ENCODE peak calls at places on chromosome 11, in five cellular contexts. Y is HepG2; P is fibroblast of lung; E is CD8-positive, alpha-beta T cell; A is HFF-Myc. N is an unnamed sample.

GRCh38 chr11:102924851-102925380 is 30.6 kb downstream of the MMP13 start:
- DNase-seq in P (no peak), A (peak; percentile 15), E (no peak), Y (no peak), N (peak; percentile 7)

GRCh38 chr11:88102595-88102929 is 72.7 kb downstream of the RAB38 start:
- DNase-seq in Y (no peak), P (peak; percentile 21), A (no peak), E (no peak), N (peak; percentile 22)

GRCh38 chr11:86719781-86720463 is 47.5 kb upstream of the ME3 start:
- DNase-seq in A (no peak), Y (no peak), P (peak; percentile 52), E (no peak), N (no peak)

GRCh38 chr11:60970369-60970774 is 1.1 kb upstream of the CD6 start:
- DNase-seq in Y (peak; percentile 16), A (no peak), P (peak; percentile 13), E (peak; percentile 83), N (peak; percentile 35)

GRCh38 chr11:47944555-47945128 is 35.7 kb upstream of the PTPRJ start:
- DNase-seq in A (no peak), P (no peak), Y (no peak), E (no peak), N (no peak)

GRCh38 chr11:66188580-66188979 is 79.9 kb upstream of the RAB1B start:
- DNase-seq in P (peak; percentile 74), Y (no peak), E (no peak), A (peak; percentile 19), N (peak; percentile 64)

GRCh38 chr11:86608251-86608799 is 64.1 kb downstream of the ME3 start:
- DNase-seq in E (peak; percentile 22), Y (peak; percentile 60), P (peak; percentile 85), A (peak; percentile 50), N (peak; percentile 79)

GRCh38 chr11:120178441-120179070 is 32.3 kb upstream of the OAF start:
- DNase-seq in P (no peak), E (peak; percentile 0), Y (no peak), A (no peak), N (no peak)

GRCh38 chr11:62133328-62134065 is 9.7 kb downstream of the INCENP start:
- DNase-seq in P (no peak), E (no peak), Y (no peak), A (no peak), N (no peak)

GRCh38 chr11:120180571-120181445 is 30.0 kb upstream of the OAF start:
- DNase-seq in P (peak; percentile 19), A (no peak), Y (peak; percentile 20), E (peak; percentile 5), N (peak; percentile 30)

GRCh38 chr11:46305295-46305694 is 27.8 kb downstream of the CREB3L1 start:
- DNase-seq in P (peak; percentile 60), E (no peak), A (no peak), Y (peak; percentile 30), N (peak; percentile 64)
- TF ChIP-seq CTCF in P (no peak), E (no peak), A (peak; percentile 3), Y (no peak), N (peak; percentile 32)

GRCh38 chr11:128904872-128905344 is 13.8 kb downstream of the KCNJ5 start:
- DNase-seq in Y (no peak), E (no peak), P (peak; percentile 55), A (no peak), N (peak; percentile 77)

GRCh38 chr11:128903248-128904041 is 12.3 kb downstream of the KCNJ5 start:
- DNase-seq in P (no peak), Y (no peak), A (no peak), E (no peak), N (no peak)

GRCh38 chr11:128905345-128906184 is 14.4 kb downstream of the KCNJ5 start:
- DNase-seq in P (peak; percentile 60), A (no peak), Y (no peak), E (no peak), N (peak; percentile 70)

GRCh38 chr11:128902515-128903066 is 11.4 kb downstream of the KCNJ5 start:
- DNase-seq in A (no peak), P (peak; percentile 67), E (no peak), Y (no peak), N (no peak)

GRCh38 chr11:128904303-128904871 is 13.2 kb downstream of the KCNJ5 start:
- DNase-seq in P (no peak), A (no peak), Y (no peak), E (no peak), N (no peak)
- H3K4me3 ChIP-seq in P (no peak overlapping the region), A (no peak overlapping the region), Y (no peak overlapping the region), E (no peak overlapping the region), N (no peak overlapping the region)

DNA sequence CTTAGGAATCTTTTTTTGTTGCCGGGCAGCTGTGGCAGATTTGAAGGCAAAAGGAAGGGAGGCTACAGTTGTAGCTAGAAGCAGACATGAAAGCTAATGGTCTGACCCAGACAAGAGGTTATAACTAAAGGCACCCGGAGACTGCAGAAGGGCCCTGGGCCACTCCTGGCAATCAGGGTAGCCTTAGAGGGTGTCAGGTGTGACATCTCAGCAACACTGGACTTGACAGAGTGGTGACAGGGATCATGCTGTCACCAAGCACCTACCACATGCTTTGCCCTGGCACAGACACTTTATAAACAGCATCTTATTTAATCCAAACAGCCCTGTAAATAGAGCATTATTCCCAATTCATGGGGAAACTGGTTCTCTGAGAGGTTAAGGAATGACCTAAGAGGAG is 25.7 kb downstream of the TUB start:
- DNase-seq in E (no peak), P (no peak), A (no peak), Y (no peak), N (no peak)
- TF ChIP-seq CTCF in E (no peak), P (no peak), A (no peak), Y (no peak), N (no peak)

GRCh38 chr11:130786987-130787688 is 129.1 kb downstream of the SNX19 start:
- DNase-seq in E (no peak), Y (no peak), P (peak; percentile 35), A (no peak), N (no peak)
- H3K4me3 ChIP-seq in E (no peak overlapping the region), Y (no peak overlapping the region), P (no peak overlapping the region), A (no peak overlapping the region), N (no peak overlapping the region)

GRCh38 chr11:7538466-7539454 is 25.0 kb downstream of the PPFIBP2 start:
- DNase-seq in P (no peak), E (no peak), A (no peak), Y (no peak), N (no peak)

GRCh38 chr11:7538023-7538422 is 24.2 kb downstream of the PPFIBP2 start:
- DNase-seq in E (peak; percentile 21), P (no peak), A (no peak), Y (no peak), N (no peak)

GRCh38 chr11:7534030-7534378 is 20.2 kb downstream of the PPFIBP2 start:
- DNase-seq in E (no peak), P (no peak), A (no peak), Y (no peak), N (no peak)

GRCh38 chr11:7537260-7537659 is 23.5 kb downstream of the PPFIBP2 start:
- DNase-seq in P (no peak), Y (no peak), E (no peak), A (no peak), N (no peak)

GRCh38 chr11:7536102-7536501 is 22.3 kb downstream of the PPFIBP2 start:
- DNase-seq in E (no peak), A (no peak), P (no peak), Y (no peak), N (no peak)
- TF ChIP-seq CTCF in E (peak; percentile 13), A (peak; percentile 4), P (no peak), Y (peak; percentile 61), N (peak; percentile 4)

GRCh38 chr11:69096473-69096872 is 47.7 kb downstream of the TPCN2 start:
- DNase-seq in A (no peak), E (no peak), Y (no peak), P (no peak), N (no peak)

GRCh38 chr11:69097263-69097662 is 48.5 kb downstream of the TPCN2 start:
- DNase-seq in E (no peak), P (no peak), Y (no peak), A (no peak), N (no peak)

GRCh38 chr11:69094915-69095290 is 46.2 kb downstream of the TPCN2 start:
- DNase-seq in A (no peak), P (no peak), Y (no peak), E (no peak), N (no peak)

GRCh38 chr11:69094111-69094914 is 45.6 kb downstream of the TPCN2 start:
- DNase-seq in P (no peak), E (no peak), Y (no peak), A (no peak), N (no peak)

GRCh38 chr11:69095300-69095699 is 46.6 kb downstream of the TPCN2 start:
- DNase-seq in A (no peak), E (no peak), Y (no peak), P (no peak), N (no peak)
- H3K4me3 ChIP-seq in A (no peak overlapping the region), E (no peak overlapping the region), Y (no peak overlapping the region), P (no peak overlapping the region), N (no peak overlapping the region)

GRCh38 chr11:17564687-17565042 is 17.6 kb downstream of the OTOG start:
- DNase-seq in A (no peak), Y (no peak), E (no peak), P (no peak), N (no peak)
- TF ChIP-seq CTCF in A (peak; percentile 40), Y (peak; percentile 28), E (no peak), P (no peak), N (no peak)

GRCh38 chr11:74696932-74697687 is 34.1 kb downstream of the CHRDL2 start:
- DNase-seq in E (no peak), Y (peak; percentile 26), P (peak; percentile 90), A (no peak), N (peak; percentile 96)
- H3K4me3 ChIP-seq in E (no peak overlapping the region), Y (peak overlapping the region; percentile 50), P (no peak overlapping the region), A (no peak overlapping the region), N (peak overlapping the region; percentile 32)

DNA sequence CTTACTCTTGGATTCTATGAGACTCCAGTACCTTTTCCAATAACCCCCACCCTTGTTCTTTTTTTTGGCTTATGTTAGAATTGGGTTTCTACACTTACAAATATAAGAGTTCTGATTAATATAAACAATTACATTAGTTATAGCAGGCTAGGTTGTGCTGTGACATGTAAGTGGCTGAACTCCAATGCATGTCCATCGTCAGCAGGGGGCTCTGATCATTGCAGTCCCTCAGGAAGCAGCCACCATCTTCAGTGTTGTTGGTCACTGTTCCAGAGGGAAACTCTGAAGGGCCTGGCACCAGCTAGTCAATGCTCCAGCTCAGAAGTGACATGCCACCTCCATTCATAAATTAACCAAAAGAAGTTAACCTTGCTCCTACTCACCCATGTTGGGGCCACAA is 5.6 kb downstream of the LIPT2 start:
- DNase-seq in P (no peak), A (no peak), E (no peak), Y (peak; percentile 54), N (peak; percentile 9)
- TF ChIP-seq CTCF in P (no peak), A (peak; percentile 34), E (no peak), Y (peak; percentile 66), N (peak; percentile 26)

N was measured in fibroblast of villous mesenchyme.